ENCODE peak calls at places on chromosomes 4 and X, in six cellular contexts. X is endodermal cell, V is cardiac fibroblast, L is right cardiac atrium, Q is caudate nucleus, O is hypothalamus. M is an unnamed sample.

GRCh38 chr4:142901166-142901662 is 55.1 kb upstream of the INPP4B start:
- DNase-seq in X (no peak), V (peak), L (no peak), Q (no peak), O (no peak), M (no peak)

GRCh38 chr4:26140150-26140898 is 180.5 kb upstream of the RBPJ start:
- DNase-seq in X (no peak), V (peak), L (no peak), Q (no peak), O (no peak), M (no peak)

GRCh38 chrX:98956014-98956413 is 1454.1 kb downstream of the PCDH19 start:
- DNase-seq in X (peak), V (no peak), L (no peak), Q (no peak), O (no peak), M (no peak)

GRCh38 chr4:87150498-87151261 is 69.7 kb downstream of the KLHL8 start:
- DNase-seq in X (peak), V (peak), L (no peak), Q (no peak), O (no peak), M (no peak)

GRCh38 chr4:160009656-160010493 is 907.0 kb downstream of the RAPGEF2 start:
- DNase-seq in X (no peak), V (no peak), L (no peak), Q (no peak), O (no peak), M (no peak)

GRCh38 chr4:85474818-85475630 is at the start of gene ARHGAP24:
- DNase-seq in X (peak), V (peak), L (peak), Q (peak), O (peak), M (peak)

GRCh38 chr4:144174401-144175067 is 34.0 kb upstream of the GYPA start:
- DNase-seq in X (no peak), V (peak), L (no peak), Q (no peak), O (no peak), M (no peak)

GRCh38 chr4:174222266-174222872 is 61.1 kb downstream of the FBXO8 start:
- DNase-seq in X (no peak), V (peak), L (no peak), Q (no peak), O (no peak), M (no peak)

GRCh38 chrX:101257448-101258259 is 33.5 kb downstream of the TAF7L start:
- DNase-seq in X (no peak), V (peak), L (no peak), Q (no peak), O (no peak), M (no peak)

GRCh38 chrX:9492901-9493300 is 28.0 kb downstream of the TBL1X start:
- DNase-seq in X (no peak), V (no peak), L (no peak), Q (no peak), O (no peak), M (no peak)

GRCh38 chr4:142411993-142412392 is 434.1 kb downstream of the INPP4B start:
- DNase-seq in X (no peak), V (no peak), L (no peak), Q (no peak), O (no peak), M (no peak)

GRCh38 chr4:176238819-176239218 is 30.2 kb downstream of the ASB5 start:
- DNase-seq in X (no peak), V (peak), L (no peak), Q (no peak), O (no peak), M (no peak)

GRCh38 chrX:153731117-153731844 is 6.6 kb downstream of the ABCD1 start:
- DNase-seq in X (no peak), V (peak), L (no peak), Q (no peak), O (no peak), M (no peak)

GRCh38 chrX:47241201-47242011 is 8.6 kb downstream of the USP11 start:
- DNase-seq in X (no peak), V (no peak), L (no peak), Q (no peak), O (no peak), M (no peak)

GRCh38 chrX:70476934-70477733 is 32.5 kb downstream of the DLG3 start:
- DNase-seq in X (peak), V (peak), L (peak), Q (no peak), O (no peak), M (no peak)

GRCh38 chrX:153885968-153886903 is at the start of gene L1CAM:
- DNase-seq in X (peak), V (no peak), L (no peak), Q (no peak), O (no peak), M (no peak)

GRCh38 chr4:169163495-169163894 is 107.3 kb downstream of the SH3RF1 start:
- DNase-seq in X (no peak), V (no peak), L (no peak), Q (no peak), O (no peak), M (no peak)

GRCh38 chr4:185532795-185533324 is 2.4 kb downstream of the PDLIM3 start:
- DNase-seq in X (no peak), V (no peak), L (no peak), Q (no peak), O (no peak), M (no peak)

GRCh38 chr4:141913928-141914327 is 277.5 kb downstream of the IL15 start:
- DNase-seq in X (no peak), V (peak), L (no peak), Q (no peak), O (no peak), M (no peak)

GRCh38 chr4:37827802-37828321 is 1.4 kb downstream of the PGM2 start:
- DNase-seq in X (no peak), V (no peak), L (no peak), Q (no peak), O (no peak), M (no peak)

GRCh38 chr4:132417220-132417619 is 731.9 kb upstream of the PCDH10 start:
- DNase-seq in X (no peak), V (peak), L (no peak), Q (no peak), O (no peak), M (no peak)

GRCh38 chr4:187606581-187606980 is 389.0 kb upstream of the ZFP42 start:
- DNase-seq in X (peak), V (peak), L (no peak), Q (no peak), O (peak), M (no peak)

GRCh38 chr4:186400676-186401075 is 134.7 kb downstream of the F11 start:
- DNase-seq in X (no peak), V (peak), L (no peak), Q (no peak), O (no peak), M (no peak)

GRCh38 chr4:4271912-4272311 is 18.0 kb downstream of the LYAR start:
- DNase-seq in X (peak), V (peak), L (no peak), Q (no peak), O (no peak), M (no peak)

GRCh38 chr4:41136456-41136855 is 77.9 kb downstream of the APBB2 start:
- DNase-seq in X (no peak), V (no peak), L (no peak), Q (no peak), O (no peak), M (no peak)

GRCh38 chrX:96204928-96205327 is 479.7 kb upstream of the DIAPH2 start:
- DNase-seq in X (no peak), V (no peak), L (no peak), Q (no peak), O (no peak), M (no peak)

GRCh38 chr4:93084599-93085305 is 743.8 kb upstream of the ATOH1 start:
- DNase-seq in X (peak), V (no peak), L (no peak), Q (no peak), O (no peak), M (no peak)

GRCh38 chr4:42618018-42618417 is 38.9 kb downstream of the ATP8A1 start:
- DNase-seq in X (no peak), V (no peak), L (no peak), Q (no peak), O (no peak), M (no peak)